ENCODE peak calls at places on chromosomes 3 and 15, in four cellular contexts. K, S, E and T are unnamed samples.

GRCh38 chr15:59298255-59298856 is 74.3 kb downstream of the MYO1E start:
- DNase-seq in E (no peak), S (no peak), K (no peak), T (no peak)

GRCh38 chr3:171684226-171684625 is 126.1 kb downstream of the PLD1 start:
- DNase-seq in S (no peak), K (no peak), E (no peak), T (no peak)

GRCh38 chr15:85620321-85621044 is 174.2 kb downstream of the KLHL25 start:
- DNase-seq in E (peak), K (no peak), S (no peak), T (no peak)

GRCh38 chr3:143226678-143227291 is 107.2 kb downstream of the CHST2 start:
- DNase-seq in S (no peak), K (no peak), E (no peak), T (no peak)

GRCh38 chr3:47910777-47911440 is 105.3 kb downstream of the MAP4 start:
- DNase-seq in K (no peak), E (peak), S (no peak), T (no peak)

GRCh38 chr15:35992791-35993190 is 446.8 kb upstream of the DPH6 start:
- DNase-seq in K (no peak), S (no peak), E (no peak), T (no peak)

GRCh38 chr3:140117111-140117526 is 182.1 kb downstream of the CLSTN2 start:
- DNase-seq in S (no peak), K (no peak), E (peak), T (no peak)

GRCh38 chr3:106034313-106034712 is 165.5 kb upstream of the CBLB start:
- DNase-seq in S (no peak), E (no peak), K (no peak), T (no peak)

GRCh38 chr3:151395806-151396205 is 11.3 kb upstream of the P2RY12 start:
- DNase-seq in S (no peak), K (no peak), E (no peak), T (no peak)

GRCh38 chr3:73379465-73379864 is 245.3 kb downstream of the PDZRN3 start:
- DNase-seq in K (no peak), E (no peak), S (no peak), T (no peak)

GRCh38 chr15:51672913-51673857 is 8.1 kb upstream of the SCG3 start:
- DNase-seq in E (no peak), S (no peak), K (no peak), T (no peak)

GRCh38 chr3:73447118-73447517 is 177.6 kb downstream of the PDZRN3 start:
- DNase-seq in E (no peak), S (no peak), K (no peak), T (no peak)

GRCh38 chr15:31453558-31454318 is 127.1 kb downstream of the KLF13 start:
- DNase-seq in K (no peak), S (no peak), E (no peak), T (no peak)

GRCh38 chr15:78761020-78761419 is 50.2 kb downstream of the ADAMTS7 start:
- DNase-seq in K (no peak), E (peak), S (peak), T (no peak)

GRCh38 chr15:78761891-78762385 is 49.3 kb downstream of the ADAMTS7 start:
- DNase-seq in S (no peak), E (peak), K (no peak), T (no peak)

GRCh38 chr15:78763111-78763795 is 48.0 kb downstream of the ADAMTS7 start:
- DNase-seq in K (peak), S (no peak), E (peak), T (peak)

GRCh38 chr15:78766041-78766440 is 45.2 kb downstream of the ADAMTS7 start:
- DNase-seq in E (no peak), S (no peak), K (peak), T (peak)

GRCh38 chr15:78763796-78764241 is 47.4 kb downstream of the ADAMTS7 start:
- DNase-seq in K (peak), E (no peak), S (peak), T (peak)
- H3K27ac ChIP-seq in K (no peak), E (no peak), S (no peak), T (no peak)

GRCh38 chr3:37987751-37988179 is 2.8 kb upstream of the VILL start:
- DNase-seq in E (no peak), S (no peak), K (no peak), T (peak)
- TF ChIP-seq POLR2A in E (no peak), S (no peak), K (no peak), T (no peak)

GRCh38 chr15:83570756-83571155 is 83.2 kb upstream of the ADAMTSL3 start:
- DNase-seq in E (no peak), S (no peak), K (no peak), T (no peak)
- H3K4me3 ChIP-seq in E (no peak), S (no peak), K (no peak), T (no peak)

GRCh38 chr3:129591932-129592331 is 14.5 kb downstream of the PLXND1 start:
- DNase-seq in S (no peak), K (no peak), E (no peak), T (no peak)

GRCh38 chr3:129593230-129593594 is 13.3 kb downstream of the PLXND1 start:
- DNase-seq in E (no peak), S (no peak), K (no peak), T (no peak)

GRCh38 chr3:129594907-129595390 is 11.5 kb downstream of the PLXND1 start:
- DNase-seq in S (no peak), E (no peak), K (no peak), T (no peak)

GRCh38 chr3:129592362-129593150 is 13.9 kb downstream of the PLXND1 start:
- DNase-seq in E (peak), S (peak), K (peak), T (peak)

GRCh38 chr3:129593595-129594339 is 12.7 kb downstream of the PLXND1 start:
- DNase-seq in E (no peak), K (no peak), S (no peak), T (peak)
- H3K27ac ChIP-seq in E (peak), K (peak), S (peak), T (peak)